ENCODE peak calls at places on chromosomes 11 and 22, in ten cellular contexts. W is H7; S is HuH-7.5; Z is GM12891; K is H9; V is skeletal muscle cell; H is activated CD8-positive, alpha-beta T cell treated with anti-CD3 and anti-CD28 coated beads, Interleukin-2, amount 10 ng/mL, durations not matched to agents 7 days and 5 days; O is tibial artery; P is anterior cingulate cortex; U is midbrain. D is an unnamed sample.

GRCh38 chr11:69816671-69817070 is 2.5 kb downstream of the FGF3 start:
- DNase-seq in V (no peak), O (no peak), K (no peak), U (no peak), W (peak), H (no peak), S (no peak), Z (no peak), P (no peak), D (no peak)

GRCh38 chr11:128095459-128096096 is 491.8 kb downstream of the ETS1 start:
- DNase-seq in S (no peak), O (no peak), Z (no peak), K (no peak), P (no peak), H (no peak), V (peak), U (no peak), W (no peak), D (no peak)

GRCh38 chr22:23178512-23179254 is 1.6 kb upstream of the BCR start:
- DNase-seq in W (peak), H (peak), P (peak), Z (peak), U (peak), V (no peak), K (peak), O (no peak), S (peak), D (peak)

GRCh38 chr22:31122532-31123291 is at the start of gene INPP5J:
- DNase-seq in H (no peak), W (peak), U (peak), O (no peak), K (peak), P (peak), Z (no peak), V (no peak), S (peak), D (peak)

GRCh38 chr11:124069429-124070401 is 28.6 kb upstream of the OR10G7 start:
- DNase-seq in O (no peak), S (no peak), V (no peak), K (peak), W (peak), P (no peak), H (peak), Z (no peak), U (peak), D (peak)

GRCh38 chr22:29704528-29705285 is 15.1 kb upstream of the CABP7 start:
- DNase-seq in W (peak), O (no peak), Z (no peak), V (no peak), P (peak), H (no peak), S (no peak), U (peak), K (no peak), D (no peak)

GRCh38 chr22:32080904-32081303 is 37.8 kb downstream of the SLC5A1 start:
- DNase-seq in U (no peak), K (peak), V (no peak), P (peak), S (peak), H (peak), Z (peak), O (no peak), W (peak), D (peak)

GRCh38 chr11:61477734-61478148 is 30.8 kb upstream of the LRRC10B start:
- DNase-seq in U (peak), S (peak), O (peak), V (no peak), H (peak), P (peak), Z (peak), W (peak), K (peak), D (peak)

GRCh38 chr11:79648766-79649545 is 208.1 kb upstream of the TENM4 start:
- DNase-seq in P (no peak), O (no peak), U (no peak), S (no peak), K (no peak), W (no peak), H (no peak), V (no peak), Z (no peak), D (no peak)

D was measured in endodermal cell.